ENCODE peak calls at places on chromosomes 3 and 15, in seven cellular contexts. One of them, this sample, is unnamed.

GRCh38 chr15:74134387-74135027 is 4.1 kb downstream of the ISLR2 start:
- DNase-seq in WTC11: peak
- DNase-seq in T follicular helper cell: no peak
- DNase-seq in GM12865: no peak
- DNase-seq in islet precursor cell: peak
- DNase-seq in posterior cingulate gyrus: no peak
- DNase-seq in HFFc6: peak
- DNase-seq in this sample: no peak

GRCh38 chr3:184358921-184359350 is 2.5 kb downstream of the CLCN2 start:
- DNase-seq in WTC11: no peak
- DNase-seq in T follicular helper cell: no peak
- DNase-seq in GM12865: no peak
- DNase-seq in islet precursor cell: no peak
- DNase-seq in posterior cingulate gyrus: no peak
- DNase-seq in HFFc6: no peak
- DNase-seq in this sample: no peak

GRCh38 chr15:73265536-73266153 is 103.1 kb downstream of the HCN4 start:
- DNase-seq in WTC11: peak
- DNase-seq in T follicular helper cell: peak
- DNase-seq in GM12865: peak
- DNase-seq in islet precursor cell: peak
- DNase-seq in posterior cingulate gyrus: no peak
- DNase-seq in HFFc6: peak
- DNase-seq in this sample: peak

GRCh38 chr3:72700106-72700505 is 148.1 kb downstream of the SHQ1 start:
- DNase-seq in WTC11: no peak
- DNase-seq in T follicular helper cell: no peak
- DNase-seq in GM12865: no peak
- DNase-seq in islet precursor cell: no peak
- DNase-seq in posterior cingulate gyrus: no peak
- DNase-seq in HFFc6: no peak
- DNase-seq in this sample: no peak

GRCh38 chr3:39601241-39601640 is 133.8 kb downstream of the MOBP start:
- DNase-seq in WTC11: no peak
- DNase-seq in T follicular helper cell: no peak
- DNase-seq in GM12865: no peak
- DNase-seq in islet precursor cell: no peak
- DNase-seq in posterior cingulate gyrus: no peak
- DNase-seq in HFFc6: no peak
- DNase-seq in this sample: no peak

GRCh38 chr3:78880588-78881461 is 887.0 kb downstream of the ROBO1 start:
- DNase-seq in WTC11: no peak
- DNase-seq in T follicular helper cell: no peak
- DNase-seq in GM12865: no peak
- DNase-seq in islet precursor cell: no peak
- DNase-seq in posterior cingulate gyrus: no peak
- DNase-seq in HFFc6: no peak
- DNase-seq in this sample: no peak

GRCh38 chr3:52289747-52290595 is 2.3 kb downstream of the GLYCTK start:
- DNase-seq in WTC11: no peak
- DNase-seq in T follicular helper cell: no peak
- DNase-seq in GM12865: no peak
- DNase-seq in islet precursor cell: peak
- DNase-seq in posterior cingulate gyrus: no peak
- DNase-seq in HFFc6: no peak
- DNase-seq in this sample: no peak

GRCh38 chr3:21839592-21839991 is 88.6 kb upstream of the ZNF385D start:
- DNase-seq in WTC11: peak
- DNase-seq in T follicular helper cell: no peak
- DNase-seq in GM12865: peak
- DNase-seq in islet precursor cell: peak
- DNase-seq in posterior cingulate gyrus: no peak
- DNase-seq in HFFc6: peak
- DNase-seq in this sample: no peak

GRCh38 chr15:43292375-43293078 is 25.8 kb upstream of the TGM5 start:
- DNase-seq in WTC11: no peak
- DNase-seq in T follicular helper cell: no peak
- DNase-seq in GM12865: no peak
- DNase-seq in islet precursor cell: no peak
- DNase-seq in posterior cingulate gyrus: no peak
- DNase-seq in HFFc6: peak
- DNase-seq in this sample: no peak

GRCh38 chr3:125460233-125460632 is 59.8 kb downstream of the SNX4 start:
- DNase-seq in WTC11: no peak
- DNase-seq in T follicular helper cell: no peak
- DNase-seq in GM12865: no peak
- DNase-seq in islet precursor cell: no peak
- DNase-seq in posterior cingulate gyrus: no peak
- DNase-seq in HFFc6: no peak
- DNase-seq in this sample: no peak

GRCh38 chr3:172129868-172130751 is 90.7 kb downstream of the FNDC3B start:
- DNase-seq in WTC11: no peak
- DNase-seq in T follicular helper cell: no peak
- DNase-seq in GM12865: no peak
- DNase-seq in islet precursor cell: peak
- DNase-seq in posterior cingulate gyrus: no peak
- DNase-seq in HFFc6: peak
- DNase-seq in this sample: peak

GRCh38 chr3:43620953-43621405 is 832 bp downstream of the ANO10 start:
- DNase-seq in WTC11: no peak
- DNase-seq in T follicular helper cell: no peak
- DNase-seq in GM12865: no peak
- DNase-seq in islet precursor cell: no peak
- DNase-seq in posterior cingulate gyrus: no peak
- DNase-seq in HFFc6: peak
- DNase-seq in this sample: no peak

GRCh38 chr3:34583451-34583850 is 785.0 kb downstream of the PDCD6IP start:
- DNase-seq in WTC11: no peak
- DNase-seq in T follicular helper cell: no peak
- DNase-seq in GM12865: no peak
- DNase-seq in islet precursor cell: no peak
- DNase-seq in posterior cingulate gyrus: no peak
- DNase-seq in HFFc6: no peak
- DNase-seq in this sample: no peak

GRCh38 chr3:51338632-51339031 is 46.5 kb upstream of the MANF start:
- DNase-seq in WTC11: no peak
- DNase-seq in T follicular helper cell: no peak
- DNase-seq in GM12865: no peak
- DNase-seq in islet precursor cell: peak
- DNase-seq in posterior cingulate gyrus: no peak
- DNase-seq in HFFc6: no peak
- DNase-seq in this sample: no peak

GRCh38 chr15:96693990-96694517 is 363.6 kb downstream of the NR2F2 start:
- DNase-seq in WTC11: no peak
- DNase-seq in T follicular helper cell: no peak
- DNase-seq in GM12865: no peak
- DNase-seq in islet precursor cell: peak
- DNase-seq in posterior cingulate gyrus: no peak
- DNase-seq in HFFc6: no peak
- DNase-seq in this sample: no peak

GRCh38 chr3:31959951-31960792 is 20.9 kb downstream of the OSBPL10 start:
- DNase-seq in WTC11: peak
- DNase-seq in T follicular helper cell: no peak
- DNase-seq in GM12865: no peak
- DNase-seq in islet precursor cell: peak
- DNase-seq in posterior cingulate gyrus: no peak
- DNase-seq in HFFc6: no peak
- DNase-seq in this sample: no peak

GRCh38 chr15:85475317-85475701 is 94.9 kb downstream of the AKAP13 start:
- DNase-seq in WTC11: no peak
- DNase-seq in T follicular helper cell: no peak
- DNase-seq in GM12865: no peak
- DNase-seq in islet precursor cell: no peak
- DNase-seq in posterior cingulate gyrus: no peak
- DNase-seq in HFFc6: no peak
- DNase-seq in this sample: no peak

GRCh38 chr15:25345943-25346342 is 92.9 kb downstream of the UBE3A start:
- DNase-seq in WTC11: peak
- DNase-seq in T follicular helper cell: no peak
- DNase-seq in GM12865: no peak
- DNase-seq in islet precursor cell: peak
- DNase-seq in posterior cingulate gyrus: peak
- DNase-seq in HFFc6: no peak
- DNase-seq in this sample: no peak

GRCh38 chr15:65072027-65072426 is 4.2 kb upstream of the RASL12 start:
- DNase-seq in WTC11: no peak
- DNase-seq in T follicular helper cell: no peak
- DNase-seq in GM12865: no peak
- DNase-seq in islet precursor cell: no peak
- DNase-seq in posterior cingulate gyrus: no peak
- DNase-seq in HFFc6: no peak
- DNase-seq in this sample: no peak

GRCh38 chr15:68427961-68428360 is 4.0 kb downstream of the ITGA11 start:
- DNase-seq in WTC11: no peak
- DNase-seq in T follicular helper cell: no peak
- DNase-seq in GM12865: no peak
- DNase-seq in islet precursor cell: no peak
- DNase-seq in posterior cingulate gyrus: no peak
- DNase-seq in HFFc6: no peak
- DNase-seq in this sample: no peak

GRCh38 chr3:170811515-170811914 is 58.5 kb downstream of the RPL22L1 start:
- DNase-seq in WTC11: no peak
- DNase-seq in T follicular helper cell: no peak
- DNase-seq in GM12865: no peak
- DNase-seq in islet precursor cell: no peak
- DNase-seq in posterior cingulate gyrus: no peak
- DNase-seq in HFFc6: peak
- DNase-seq in this sample: no peak

GRCh38 chr15:48507416-48508065 is 138.0 kb downstream of the FBN1 start:
- DNase-seq in WTC11: peak
- DNase-seq in T follicular helper cell: no peak
- DNase-seq in GM12865: peak
- DNase-seq in islet precursor cell: peak
- DNase-seq in posterior cingulate gyrus: no peak
- DNase-seq in HFFc6: peak
- DNase-seq in this sample: no peak

GRCh38 chr3:144394052-144394451 is 422.4 kb downstream of the DIPK2A start:
- DNase-seq in WTC11: no peak
- DNase-seq in T follicular helper cell: no peak
- DNase-seq in GM12865: no peak
- DNase-seq in islet precursor cell: no peak
- DNase-seq in posterior cingulate gyrus: no peak
- DNase-seq in HFFc6: no peak
- DNase-seq in this sample: no peak

GRCh38 chr3:100093826-100094225 is 20.5 kb downstream of the FILIP1L start:
- DNase-seq in WTC11: no peak
- DNase-seq in T follicular helper cell: no peak
- DNase-seq in GM12865: no peak
- DNase-seq in islet precursor cell: no peak
- DNase-seq in posterior cingulate gyrus: no peak
- DNase-seq in HFFc6: no peak
- DNase-seq in this sample: no peak

GRCh38 chr3:183764854-183765731 is 60.3 kb downstream of the MAP6D1 start:
- DNase-seq in WTC11: no peak
- DNase-seq in T follicular helper cell: no peak
- DNase-seq in GM12865: no peak
- DNase-seq in islet precursor cell: peak
- DNase-seq in posterior cingulate gyrus: no peak
- DNase-seq in HFFc6: peak
- DNase-seq in this sample: no peak

GRCh38 chr15:84981711-84982300 is at the start of gene PDE8A:
- DNase-seq in WTC11: peak
- DNase-seq in T follicular helper cell: peak
- DNase-seq in GM12865: peak
- DNase-seq in islet precursor cell: peak
- DNase-seq in posterior cingulate gyrus: peak
- DNase-seq in HFFc6: peak
- DNase-seq in this sample: peak

GRCh38 chr15:79282371-79283251 is at the start of gene ANKRD34C:
- DNase-seq in WTC11: peak
- DNase-seq in T follicular helper cell: no peak
- DNase-seq in GM12865: no peak
- DNase-seq in islet precursor cell: no peak
- DNase-seq in posterior cingulate gyrus: peak
- DNase-seq in HFFc6: no peak
- DNase-seq in this sample: no peak

GRCh38 chr3:184740509-184741258 is 28.8 kb upstream of the MAGEF1 start:
- DNase-seq in WTC11: no peak
- DNase-seq in T follicular helper cell: no peak
- DNase-seq in GM12865: no peak
- DNase-seq in islet precursor cell: peak
- DNase-seq in posterior cingulate gyrus: peak
- DNase-seq in HFFc6: peak
- DNase-seq in this sample: no peak